ENCODE peak calls at places on chromosomes 11 and 22, in ten cellular contexts. One of them, this sample, is unnamed.

GRCh38 chr22:30204015-30204741 is 42.4 kb downstream of the LIF start:
- DNase-seq in Peyer's patch: no peak
- DNase-seq in suprapubic skin: peak; percentile 61
- DNase-seq in NB4: no peak
- DNase-seq in sigmoid colon: no peak
- DNase-seq in IMR-90: no peak
- DNase-seq in testis: peak; percentile 10
- DNase-seq in stomach: peak; percentile 17
- DNase-seq in heart left ventricle: no peak
- DNase-seq in A549: no peak
- DNase-seq in this sample: no peak

GRCh38 chr11:128716661-128717210 is 22.9 kb downstream of the FLI1 start:
- DNase-seq in NB4: no peak
- DNase-seq in A549: no peak
- DNase-seq in heart left ventricle: no peak
- DNase-seq in Peyer's patch: no peak
- DNase-seq in testis: no peak
- DNase-seq in IMR-90: peak; percentile 62
- DNase-seq in suprapubic skin: no peak
- DNase-seq in sigmoid colon: no peak
- DNase-seq in stomach: no peak
- DNase-seq in this sample: no peak

GRCh38 chr11:70303070-70303469 is 32.6 kb downstream of the PPFIA1 start:
- DNase-seq in IMR-90: peak; percentile 73
- DNase-seq in stomach: no peak
- DNase-seq in sigmoid colon: peak; percentile 63
- DNase-seq in Peyer's patch: no peak
- DNase-seq in testis: no peak
- DNase-seq in NB4: no peak
- DNase-seq in A549: no peak
- DNase-seq in suprapubic skin: no peak
- DNase-seq in heart left ventricle: no peak
- DNase-seq in this sample: no peak

GRCh38 chr11:23995891-23996290 is 501.0 kb upstream of the LUZP2 start:
- DNase-seq in heart left ventricle: no peak
- DNase-seq in IMR-90: peak; percentile 96
- DNase-seq in NB4: no peak
- DNase-seq in Peyer's patch: no peak
- DNase-seq in testis: no peak
- DNase-seq in suprapubic skin: no peak
- DNase-seq in A549: no peak
- DNase-seq in stomach: no peak
- DNase-seq in sigmoid colon: no peak
- DNase-seq in this sample: no peak

GRCh38 chr22:18929459-18929858 is 6.6 kb downstream of the PRODH start:
- DNase-seq in heart left ventricle: no peak
- DNase-seq in sigmoid colon: peak; percentile 69
- DNase-seq in NB4: no peak
- DNase-seq in A549: no peak
- DNase-seq in Peyer's patch: no peak
- DNase-seq in testis: peak; percentile 49
- DNase-seq in suprapubic skin: peak; percentile 68
- DNase-seq in IMR-90: no peak
- DNase-seq in stomach: no peak
- DNase-seq in this sample: peak; percentile 47

GRCh38 chr11:199782-200181 is 6.9 kb downstream of the SCGB1C1 start:
- DNase-seq in sigmoid colon: peak; percentile 64
- DNase-seq in Peyer's patch: peak; percentile 46
- DNase-seq in suprapubic skin: peak; percentile 54
- DNase-seq in heart left ventricle: peak; percentile 7
- DNase-seq in A549: no peak
- DNase-seq in IMR-90: no peak
- DNase-seq in NB4: no peak
- DNase-seq in stomach: peak; percentile 23
- DNase-seq in testis: peak; percentile 12
- DNase-seq in this sample: no peak

GRCh38 chr11:33674035-33674814 is 26.4 kb downstream of the C11orf91 start:
- DNase-seq in suprapubic skin: no peak
- DNase-seq in sigmoid colon: no peak
- DNase-seq in heart left ventricle: no peak
- DNase-seq in Peyer's patch: no peak
- DNase-seq in stomach: no peak
- DNase-seq in NB4: no peak
- DNase-seq in A549: no peak
- DNase-seq in IMR-90: peak; percentile 86
- DNase-seq in testis: no peak
- DNase-seq in this sample: no peak

GRCh38 chr11:79174045-79175008 is 266.5 kb downstream of the TENM4 start:
- DNase-seq in sigmoid colon: no peak
- DNase-seq in suprapubic skin: no peak
- DNase-seq in stomach: no peak
- DNase-seq in NB4: no peak
- DNase-seq in A549: no peak
- DNase-seq in heart left ventricle: no peak
- DNase-seq in IMR-90: peak; percentile 25
- DNase-seq in testis: no peak
- DNase-seq in Peyer's patch: no peak
- DNase-seq in this sample: no peak

GRCh38 chr11:120675171-120675570 is 163.6 kb downstream of the GRIK4 start:
- DNase-seq in sigmoid colon: no peak
- DNase-seq in IMR-90: no peak
- DNase-seq in testis: no peak
- DNase-seq in stomach: no peak
- DNase-seq in A549: no peak
- DNase-seq in heart left ventricle: no peak
- DNase-seq in suprapubic skin: no peak
- DNase-seq in Peyer's patch: no peak
- DNase-seq in NB4: no peak
- DNase-seq in this sample: no peak

GRCh38 chr11:117817213-117818035 is 7.1 kb downstream of the FXYD2 start:
- DNase-seq in IMR-90: peak; percentile 65
- DNase-seq in heart left ventricle: peak; percentile 79
- DNase-seq in sigmoid colon: peak; percentile 91
- DNase-seq in NB4: peak; percentile 81
- DNase-seq in A549: peak; percentile 70
- DNase-seq in stomach: peak; percentile 79
- DNase-seq in suprapubic skin: peak; percentile 90
- DNase-seq in Peyer's patch: peak; percentile 86
- DNase-seq in testis: peak; percentile 90
- DNase-seq in this sample: peak; percentile 97

GRCh38 chr11:134554106-134554505 is 142.1 kb upstream of the B3GAT1 start:
- DNase-seq in sigmoid colon: peak; percentile 40
- DNase-seq in heart left ventricle: no peak
- DNase-seq in Peyer's patch: no peak
- DNase-seq in suprapubic skin: no peak
- DNase-seq in stomach: no peak
- DNase-seq in testis: peak; percentile 7
- DNase-seq in A549: no peak
- DNase-seq in IMR-90: no peak
- DNase-seq in NB4: no peak
- DNase-seq in this sample: peak; percentile 70

GRCh38 chr11:27858901-27859300 is 158.6 kb upstream of the BDNF start:
- DNase-seq in suprapubic skin: no peak
- DNase-seq in IMR-90: no peak
- DNase-seq in sigmoid colon: no peak
- DNase-seq in testis: no peak
- DNase-seq in heart left ventricle: no peak
- DNase-seq in Peyer's patch: no peak
- DNase-seq in A549: no peak
- DNase-seq in stomach: no peak
- DNase-seq in NB4: no peak
- DNase-seq in this sample: no peak

GRCh38 chr11:66142370-66143263 is 72.5 kb downstream of the PACS1 start:
- DNase-seq in IMR-90: peak; percentile 53
- DNase-seq in testis: no peak
- DNase-seq in NB4: peak; percentile 19
- DNase-seq in stomach: no peak
- DNase-seq in suprapubic skin: no peak
- DNase-seq in heart left ventricle: no peak
- DNase-seq in A549: peak; percentile 77
- DNase-seq in sigmoid colon: no peak
- DNase-seq in Peyer's patch: no peak
- DNase-seq in this sample: no peak

GRCh38 chr11:70201876-70202861 is 927 bp upstream of the FADD start:
- DNase-seq in testis: no peak
- DNase-seq in Peyer's patch: no peak
- DNase-seq in NB4: peak; percentile 86
- DNase-seq in IMR-90: no peak
- DNase-seq in sigmoid colon: no peak
- DNase-seq in A549: no peak
- DNase-seq in stomach: no peak
- DNase-seq in heart left ventricle: no peak
- DNase-seq in suprapubic skin: no peak
- DNase-seq in this sample: no peak

GRCh38 chr11:4493480-4493818 is 11.0 kb downstream of the OR52K1 start:
- DNase-seq in testis: no peak
- DNase-seq in IMR-90: no peak
- DNase-seq in Peyer's patch: no peak
- DNase-seq in stomach: no peak
- DNase-seq in sigmoid colon: no peak
- DNase-seq in A549: no peak
- DNase-seq in NB4: no peak
- DNase-seq in heart left ventricle: no peak
- DNase-seq in suprapubic skin: no peak
- DNase-seq in this sample: no peak
- TF ChIP-seq CTCF in testis: no peak
- TF ChIP-seq CTCF in IMR-90: no peak
- TF ChIP-seq CTCF in Peyer's patch: no peak
- TF ChIP-seq CTCF in stomach: no peak
- TF ChIP-seq CTCF in sigmoid colon: no peak
- TF ChIP-seq CTCF in A549: peak; percentile 16
- TF ChIP-seq CTCF in NB4: no peak
- TF ChIP-seq CTCF in heart left ventricle: no peak
- TF ChIP-seq CTCF in suprapubic skin: peak; percentile 20
- TF ChIP-seq CTCF in this sample: no peak

GRCh38 chr11:77175021-77175842 is 47.2 kb downstream of the MYO7A start:
- DNase-seq in NB4: peak; percentile 67
- DNase-seq in suprapubic skin: no peak
- DNase-seq in A549: no peak
- DNase-seq in Peyer's patch: no peak
- DNase-seq in testis: no peak
- DNase-seq in IMR-90: no peak
- DNase-seq in sigmoid colon: peak; percentile 75
- DNase-seq in heart left ventricle: no peak
- DNase-seq in stomach: no peak
- DNase-seq in this sample: no peak
- H3K4me3 ChIP-seq in NB4: no peak overlapping the region
- H3K4me3 ChIP-seq in suprapubic skin: peak overlapping the region; percentile 26
- H3K4me3 ChIP-seq in A549: no peak overlapping the region
- H3K4me3 ChIP-seq in Peyer's patch: no peak overlapping the region
- H3K4me3 ChIP-seq in testis: no peak overlapping the region
- H3K4me3 ChIP-seq in IMR-90: no peak overlapping the region
- H3K4me3 ChIP-seq in sigmoid colon: peak overlapping the region; percentile 17
- H3K4me3 ChIP-seq in heart left ventricle: peak overlapping the region; percentile 21
- H3K4me3 ChIP-seq in stomach: no peak overlapping the region
- H3K4me3 ChIP-seq in this sample: no peak overlapping the region

GRCh38 chr22:37197451-37198289 is 9.6 kb upstream of the C1QTNF6 start:
- DNase-seq in Peyer's patch: peak; percentile 76
- DNase-seq in sigmoid colon: peak; percentile 89
- DNase-seq in IMR-90: peak; percentile 61
- DNase-seq in testis: peak; percentile 53
- DNase-seq in suprapubic skin: peak; percentile 75
- DNase-seq in stomach: peak; percentile 51
- DNase-seq in NB4: no peak
- DNase-seq in A549: peak; percentile 96
- DNase-seq in heart left ventricle: no peak
- DNase-seq in this sample: no peak

GRCh38 chr22:37198290-37199102 is 10.4 kb upstream of the C1QTNF6 start:
- DNase-seq in heart left ventricle: peak; percentile 85
- DNase-seq in sigmoid colon: peak; percentile 89
- DNase-seq in A549: peak; percentile 88
- DNase-seq in suprapubic skin: peak; percentile 91
- DNase-seq in Peyer's patch: peak; percentile 94
- DNase-seq in NB4: peak; percentile 88
- DNase-seq in stomach: peak; percentile 88
- DNase-seq in testis: peak; percentile 91
- DNase-seq in IMR-90: peak; percentile 58
- DNase-seq in this sample: peak; percentile 85

GRCh38 chr22:37201066-37201820 is 11.0 kb downstream of the SSTR3 start:
- DNase-seq in testis: no peak
- DNase-seq in Peyer's patch: peak; percentile 16
- DNase-seq in IMR-90: no peak
- DNase-seq in A549: no peak
- DNase-seq in sigmoid colon: peak; percentile 48
- DNase-seq in stomach: no peak
- DNase-seq in suprapubic skin: peak; percentile 35
- DNase-seq in heart left ventricle: no peak
- DNase-seq in NB4: no peak
- DNase-seq in this sample: no peak

GRCh38 chr22:37199839-37200161 is 11.8 kb upstream of the C1QTNF6 start:
- DNase-seq in NB4: no peak
- DNase-seq in testis: no peak
- DNase-seq in Peyer's patch: no peak
- DNase-seq in IMR-90: no peak
- DNase-seq in stomach: no peak
- DNase-seq in heart left ventricle: no peak
- DNase-seq in suprapubic skin: no peak
- DNase-seq in sigmoid colon: no peak
- DNase-seq in A549: no peak
- DNase-seq in this sample: no peak

GRCh38 chr22:37199103-37199838 is 11.2 kb upstream of the C1QTNF6 start:
- DNase-seq in testis: peak; percentile 98
- DNase-seq in stomach: peak; percentile 99
- DNase-seq in sigmoid colon: peak; percentile 99
- DNase-seq in A549: peak; percentile 97
- DNase-seq in NB4: peak; percentile 98
- DNase-seq in heart left ventricle: peak; percentile 98
- DNase-seq in IMR-90: peak; percentile 96
- DNase-seq in suprapubic skin: peak; percentile 99
- DNase-seq in Peyer's patch: peak; percentile 100
- DNase-seq in this sample: peak; percentile 100
- TF ChIP-seq POLR2A in testis: peak; percentile 94
- TF ChIP-seq POLR2A in stomach: no peak
- TF ChIP-seq POLR2A in sigmoid colon: peak; percentile 98
- TF ChIP-seq POLR2A in A549: peak; percentile 73
- TF ChIP-seq POLR2A in NB4: peak; percentile 93
- TF ChIP-seq POLR2A in heart left ventricle: peak; percentile 70
- TF ChIP-seq POLR2A in IMR-90: peak; percentile 72
- TF ChIP-seq POLR2A in suprapubic skin: peak; percentile 94
- TF ChIP-seq POLR2A in Peyer's patch: peak; percentile 98
- TF ChIP-seq POLR2A in this sample: no peak

DNA sequence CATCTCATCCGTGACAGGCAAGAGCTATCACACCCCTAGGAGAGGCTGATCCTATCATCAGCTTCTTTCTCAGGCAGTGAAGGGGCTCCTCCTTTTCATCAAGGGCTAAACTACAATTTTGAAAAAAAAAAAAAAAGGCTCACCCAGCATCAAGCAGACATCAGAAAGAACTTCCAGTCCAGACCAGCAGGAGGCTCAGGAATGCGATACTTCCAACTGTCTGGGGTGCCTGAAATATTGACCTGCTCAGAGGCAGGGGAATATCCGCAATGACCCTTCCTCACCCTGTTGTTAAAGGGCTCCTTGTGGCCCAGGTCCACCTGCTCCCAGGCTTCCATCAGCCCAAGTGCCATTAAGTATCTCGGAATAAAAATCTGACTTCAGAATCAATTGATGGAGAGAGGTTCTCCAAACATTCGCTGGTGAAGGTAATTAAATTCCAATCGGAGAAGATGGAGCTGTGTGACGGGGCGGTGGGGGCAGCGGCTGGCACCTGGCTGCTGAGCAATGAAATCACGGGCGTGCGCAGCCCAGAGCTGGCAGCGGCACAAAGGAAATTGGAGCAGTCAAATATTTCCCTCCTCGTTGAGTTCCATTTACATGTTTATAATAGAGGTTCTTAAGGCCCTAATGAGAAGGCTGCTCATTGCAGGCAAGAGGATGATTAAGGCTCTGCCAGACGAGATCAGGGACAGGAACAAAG is 68.9 kb upstream of the THY1 start:
- DNase-seq in Peyer's patch: no peak
- DNase-seq in A549: no peak
- DNase-seq in sigmoid colon: no peak
- DNase-seq in NB4: no peak
- DNase-seq in stomach: no peak
- DNase-seq in testis: no peak
- DNase-seq in IMR-90: peak; percentile 12
- DNase-seq in heart left ventricle: no peak
- DNase-seq in suprapubic skin: no peak
- DNase-seq in this sample: no peak
- TF ChIP-seq CTCF in Peyer's patch: no peak
- TF ChIP-seq CTCF in A549: no peak
- TF ChIP-seq CTCF in sigmoid colon: no peak
- TF ChIP-seq CTCF in NB4: no peak
- TF ChIP-seq CTCF in stomach: no peak
- TF ChIP-seq CTCF in testis: no peak
- TF ChIP-seq CTCF in IMR-90: peak; percentile 40
- TF ChIP-seq CTCF in heart left ventricle: no peak
- TF ChIP-seq CTCF in suprapubic skin: peak; percentile 22
- TF ChIP-seq CTCF in this sample: no peak

This sample was measured in lower leg skin.